ENCODE peak calls at places on chromosomes 2 and 18, in ten cellular contexts. One of them, this sample, is unnamed.

GRCh38 chr2:215973954-215974699 is 39.2 kb downstream of the MREG start:
- DNase-seq in transverse colon: peak
- DNase-seq in spleen: no peak
- DNase-seq in uterus: no peak
- DNase-seq in cardiac fibroblast: peak
- DNase-seq in AG09309: peak
- DNase-seq in psoas muscle: no peak
- DNase-seq in astrocyte of the spinal cord: no peak
- DNase-seq in AG04449: no peak
- DNase-seq in tibial nerve: no peak
- DNase-seq in this sample: no peak

GRCh38 chr2:8303322-8303832 is 378.5 kb upstream of the ID2 start:
- DNase-seq in transverse colon: peak
- DNase-seq in spleen: peak
- DNase-seq in uterus: peak
- DNase-seq in cardiac fibroblast: no peak
- DNase-seq in AG09309: no peak
- DNase-seq in psoas muscle: peak
- DNase-seq in astrocyte of the spinal cord: peak
- DNase-seq in AG04449: no peak
- DNase-seq in tibial nerve: peak
- DNase-seq in this sample: peak

GRCh38 chr2:126932966-126933555 is 34.4 kb downstream of the TEX51 start:
- DNase-seq in transverse colon: no peak
- DNase-seq in spleen: no peak
- DNase-seq in uterus: no peak
- DNase-seq in cardiac fibroblast: no peak
- DNase-seq in AG09309: no peak
- DNase-seq in psoas muscle: no peak
- DNase-seq in astrocyte of the spinal cord: no peak
- DNase-seq in AG04449: no peak
- DNase-seq in tibial nerve: no peak
- DNase-seq in this sample: no peak

GRCh38 chr2:240068193-240068592 is 14.9 kb upstream of the OR6B3 start:
- DNase-seq in transverse colon: no peak
- DNase-seq in spleen: no peak
- DNase-seq in uterus: no peak
- DNase-seq in cardiac fibroblast: no peak
- DNase-seq in AG09309: no peak
- DNase-seq in psoas muscle: no peak
- DNase-seq in astrocyte of the spinal cord: no peak
- DNase-seq in AG04449: no peak
- DNase-seq in tibial nerve: no peak
- DNase-seq in this sample: no peak

GRCh38 chr2:1420746-1421480 is 7.7 kb downstream of the TPO start:
- DNase-seq in transverse colon: no peak
- DNase-seq in spleen: no peak
- DNase-seq in uterus: no peak
- DNase-seq in cardiac fibroblast: no peak
- DNase-seq in AG09309: no peak
- DNase-seq in psoas muscle: no peak
- DNase-seq in astrocyte of the spinal cord: no peak
- DNase-seq in AG04449: no peak
- DNase-seq in tibial nerve: no peak
- DNase-seq in this sample: no peak

GRCh38 chr2:219551863-219552381 is 8.1 kb downstream of the TMEM198 start:
- DNase-seq in transverse colon: peak
- DNase-seq in spleen: peak
- DNase-seq in uterus: no peak
- DNase-seq in cardiac fibroblast: peak
- DNase-seq in AG09309: no peak
- DNase-seq in psoas muscle: no peak
- DNase-seq in astrocyte of the spinal cord: no peak
- DNase-seq in AG04449: no peak
- DNase-seq in tibial nerve: no peak
- DNase-seq in this sample: no peak

GRCh38 chr18:44742741-44743311 is 62.1 kb downstream of the SETBP1 start:
- DNase-seq in transverse colon: no peak
- DNase-seq in spleen: no peak
- DNase-seq in uterus: peak
- DNase-seq in cardiac fibroblast: peak
- DNase-seq in AG09309: peak
- DNase-seq in psoas muscle: peak
- DNase-seq in astrocyte of the spinal cord: peak
- DNase-seq in AG04449: no peak
- DNase-seq in tibial nerve: peak
- DNase-seq in this sample: no peak

GRCh38 chr2:75284345-75284744 is 85.0 kb upstream of the TACR1 start:
- DNase-seq in transverse colon: no peak
- DNase-seq in spleen: no peak
- DNase-seq in uterus: no peak
- DNase-seq in cardiac fibroblast: no peak
- DNase-seq in AG09309: no peak
- DNase-seq in psoas muscle: no peak
- DNase-seq in astrocyte of the spinal cord: no peak
- DNase-seq in AG04449: no peak
- DNase-seq in tibial nerve: no peak
- DNase-seq in this sample: no peak

GRCh38 chr2:215728504-215729065 is 284.8 kb downstream of the MREG start:
- DNase-seq in transverse colon: no peak
- DNase-seq in spleen: no peak
- DNase-seq in uterus: no peak
- DNase-seq in cardiac fibroblast: peak
- DNase-seq in AG09309: peak
- DNase-seq in psoas muscle: no peak
- DNase-seq in astrocyte of the spinal cord: peak
- DNase-seq in AG04449: peak
- DNase-seq in tibial nerve: peak
- DNase-seq in this sample: no peak

GRCh38 chr2:118443596-118443995 is 355.3 kb downstream of the INSIG2 start:
- DNase-seq in transverse colon: no peak
- DNase-seq in spleen: no peak
- DNase-seq in uterus: no peak
- DNase-seq in cardiac fibroblast: peak
- DNase-seq in AG09309: peak
- DNase-seq in psoas muscle: no peak
- DNase-seq in astrocyte of the spinal cord: peak
- DNase-seq in AG04449: peak
- DNase-seq in tibial nerve: no peak
- DNase-seq in this sample: no peak

GRCh38 chr2:8409461-8410260 is 272.2 kb upstream of the ID2 start:
- DNase-seq in transverse colon: no peak
- DNase-seq in spleen: no peak
- DNase-seq in uterus: no peak
- DNase-seq in cardiac fibroblast: no peak
- DNase-seq in AG09309: no peak
- DNase-seq in psoas muscle: no peak
- DNase-seq in astrocyte of the spinal cord: no peak
- DNase-seq in AG04449: no peak
- DNase-seq in tibial nerve: no peak
- DNase-seq in this sample: no peak

GRCh38 chr18:36321636-36322407 is 24.3 kb downstream of the FHOD3 start:
- DNase-seq in transverse colon: no peak
- DNase-seq in spleen: no peak
- DNase-seq in uterus: no peak
- DNase-seq in cardiac fibroblast: peak
- DNase-seq in AG09309: no peak
- DNase-seq in psoas muscle: no peak
- DNase-seq in astrocyte of the spinal cord: peak
- DNase-seq in AG04449: no peak
- DNase-seq in tibial nerve: no peak
- DNase-seq in this sample: no peak

GRCh38 chr2:27857417-27858172 is 32.6 kb downstream of the RBKS start:
- DNase-seq in transverse colon: no peak
- DNase-seq in spleen: no peak
- DNase-seq in uterus: no peak
- DNase-seq in cardiac fibroblast: peak
- DNase-seq in AG09309: peak
- DNase-seq in psoas muscle: no peak
- DNase-seq in astrocyte of the spinal cord: peak
- DNase-seq in AG04449: peak
- DNase-seq in tibial nerve: no peak
- DNase-seq in this sample: no peak

GRCh38 chr2:80304522-80304878 is at the start of gene LRRTM1:
- DNase-seq in transverse colon: peak
- DNase-seq in spleen: no peak
- DNase-seq in uterus: no peak
- DNase-seq in cardiac fibroblast: no peak
- DNase-seq in AG09309: no peak
- DNase-seq in psoas muscle: no peak
- DNase-seq in astrocyte of the spinal cord: no peak
- DNase-seq in AG04449: no peak
- DNase-seq in tibial nerve: no peak
- DNase-seq in this sample: peak

GRCh38 chr2:164061129-164061746 is 325.4 kb upstream of the FIGN start:
- DNase-seq in transverse colon: no peak
- DNase-seq in spleen: no peak
- DNase-seq in uterus: no peak
- DNase-seq in cardiac fibroblast: peak
- DNase-seq in AG09309: no peak
- DNase-seq in psoas muscle: no peak
- DNase-seq in astrocyte of the spinal cord: peak
- DNase-seq in AG04449: no peak
- DNase-seq in tibial nerve: no peak
- DNase-seq in this sample: peak

GRCh38 chr2:43400508-43400907 is 174.1 kb upstream of the ZFP36L2 start:
- DNase-seq in transverse colon: no peak
- DNase-seq in spleen: no peak
- DNase-seq in uterus: no peak
- DNase-seq in cardiac fibroblast: no peak
- DNase-seq in AG09309: no peak
- DNase-seq in psoas muscle: no peak
- DNase-seq in astrocyte of the spinal cord: no peak
- DNase-seq in AG04449: no peak
- DNase-seq in tibial nerve: no peak
- DNase-seq in this sample: no peak

DNA sequence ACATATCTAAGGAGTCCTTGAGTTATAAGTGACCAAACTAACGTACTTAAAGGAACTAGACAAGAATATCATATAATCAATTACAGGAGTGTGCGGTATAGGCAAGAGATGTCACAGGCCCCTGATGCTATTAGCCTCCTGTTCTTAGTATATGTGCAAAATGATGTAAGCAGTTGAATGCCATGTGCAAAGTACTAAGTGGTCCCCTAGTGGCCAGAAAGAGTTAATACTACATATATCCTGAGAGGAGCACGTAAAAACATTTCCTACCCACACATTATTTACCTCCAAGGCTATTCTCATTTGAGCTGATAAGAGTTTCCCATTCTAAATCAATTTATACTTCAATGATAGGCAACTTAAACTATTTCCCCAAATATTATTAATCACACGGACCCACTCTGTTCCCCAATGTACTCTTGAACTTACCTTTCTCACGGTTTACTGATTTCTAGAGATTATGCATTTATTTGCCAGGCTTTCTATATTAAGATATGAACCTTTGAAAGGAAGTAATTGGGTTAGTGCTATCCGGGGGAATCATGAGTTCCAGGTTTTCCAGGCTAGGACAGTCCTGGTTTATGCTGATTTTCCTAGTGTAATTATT is 158.0 kb upstream of the KLHL14 start:
- DNase-seq in transverse colon: no peak
- DNase-seq in spleen: no peak
- DNase-seq in uterus: no peak
- DNase-seq in cardiac fibroblast: peak
- DNase-seq in AG09309: peak
- DNase-seq in psoas muscle: no peak
- DNase-seq in astrocyte of the spinal cord: peak
- DNase-seq in AG04449: peak
- DNase-seq in tibial nerve: no peak
- DNase-seq in this sample: no peak
- TF ChIP-seq CTCF in transverse colon: no peak
- TF ChIP-seq CTCF in spleen: peak
- TF ChIP-seq CTCF in uterus: no peak
- TF ChIP-seq CTCF in cardiac fibroblast: peak
- TF ChIP-seq CTCF in AG09309: peak
- TF ChIP-seq CTCF in psoas muscle: peak
- TF ChIP-seq CTCF in astrocyte of the spinal cord: peak
- TF ChIP-seq CTCF in AG04449: peak
- TF ChIP-seq CTCF in tibial nerve: no peak
- TF ChIP-seq CTCF in this sample: no peak

GRCh38 chr2:144358531-144358930 is 161.4 kb downstream of the ZEB2 start:
- DNase-seq in transverse colon: no peak
- DNase-seq in spleen: no peak
- DNase-seq in uterus: no peak
- DNase-seq in cardiac fibroblast: no peak
- DNase-seq in AG09309: no peak
- DNase-seq in psoas muscle: no peak
- DNase-seq in astrocyte of the spinal cord: no peak
- DNase-seq in AG04449: no peak
- DNase-seq in tibial nerve: no peak
- DNase-seq in this sample: no peak
- H3K4me3 ChIP-seq in transverse colon: no peak
- H3K4me3 ChIP-seq in spleen: no peak
- H3K4me3 ChIP-seq in uterus: no peak
- H3K4me3 ChIP-seq in cardiac fibroblast: no peak
- H3K4me3 ChIP-seq in AG09309: no peak
- H3K4me3 ChIP-seq in psoas muscle: no peak
- H3K4me3 ChIP-seq in astrocyte of the spinal cord: no peak
- H3K4me3 ChIP-seq in AG04449: no peak
- H3K4me3 ChIP-seq in tibial nerve: no peak
- H3K4me3 ChIP-seq in this sample: no peak

DNA sequence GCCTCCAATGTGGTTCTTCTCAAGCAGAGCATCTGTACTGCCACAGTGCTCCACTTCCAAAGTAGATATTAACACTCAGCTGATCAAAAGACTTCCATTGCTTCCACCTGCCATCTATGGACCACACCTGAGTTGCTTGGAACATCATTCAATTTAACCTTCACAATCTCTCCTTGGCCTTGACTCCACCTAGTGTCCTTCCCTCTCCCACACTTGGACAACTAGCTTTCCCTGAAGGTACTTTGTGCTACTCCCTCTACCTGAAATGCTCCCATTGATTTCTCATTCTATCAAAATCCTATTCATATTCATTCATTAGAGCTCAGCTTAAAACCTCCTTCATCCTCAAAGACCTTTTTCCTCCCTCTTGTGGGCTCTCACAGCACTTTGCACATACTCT is 48.7 kb downstream of the SOWAHC start:
- DNase-seq in transverse colon: no peak
- DNase-seq in spleen: no peak
- DNase-seq in uterus: no peak
- DNase-seq in cardiac fibroblast: no peak
- DNase-seq in AG09309: no peak
- DNase-seq in psoas muscle: no peak
- DNase-seq in astrocyte of the spinal cord: no peak
- DNase-seq in AG04449: no peak
- DNase-seq in tibial nerve: no peak
- DNase-seq in this sample: no peak
- TF ChIP-seq CTCF in transverse colon: peak
- TF ChIP-seq CTCF in spleen: no peak
- TF ChIP-seq CTCF in uterus: no peak
- TF ChIP-seq CTCF in cardiac fibroblast: peak
- TF ChIP-seq CTCF in AG09309: peak
- TF ChIP-seq CTCF in psoas muscle: no peak
- TF ChIP-seq CTCF in astrocyte of the spinal cord: peak
- TF ChIP-seq CTCF in AG04449: no peak
- TF ChIP-seq CTCF in tibial nerve: no peak
- TF ChIP-seq CTCF in this sample: no peak

GRCh38 chr2:54672587-54673456 is 50.6 kb upstream of the EML6 start:
- DNase-seq in transverse colon: peak
- DNase-seq in spleen: no peak
- DNase-seq in uterus: no peak
- DNase-seq in cardiac fibroblast: peak
- DNase-seq in AG09309: no peak
- DNase-seq in psoas muscle: no peak
- DNase-seq in astrocyte of the spinal cord: no peak
- DNase-seq in AG04449: no peak
- DNase-seq in tibial nerve: no peak
- DNase-seq in this sample: no peak
- H3K4me3 ChIP-seq in transverse colon: peak
- H3K4me3 ChIP-seq in spleen: no peak
- H3K4me3 ChIP-seq in uterus: no peak
- H3K4me3 ChIP-seq in cardiac fibroblast: no peak
- H3K4me3 ChIP-seq in AG09309: no peak
- H3K4me3 ChIP-seq in psoas muscle: peak
- H3K4me3 ChIP-seq in astrocyte of the spinal cord: no peak
- H3K4me3 ChIP-seq in AG04449: no peak
- H3K4me3 ChIP-seq in tibial nerve: no peak
- H3K4me3 ChIP-seq in this sample: no peak

This sample was measured in mucosa of descending colon.